ENCODE peak calls at places on chromosomes 7 and 10, in four cellular contexts. One of them, this sample, is unnamed.

GRCh38 chr10:81730901-81731300 is 144.1 kb upstream of the NRG3 start:
- DNase-seq in stimulated activated CD4-positive, alpha-beta T cell treated with anti-CD3 and anti-CD28 coated beads, Interleukin-15, amount 100 ng/mL, for 24 hours: no peak
- DNase-seq in GOT3: no peak
- DNase-seq in stimulated activated CD8-positive, alpha-beta memory T cell treated with anti-CD3 and anti-CD28 coated beads, Interleukin-7, amount 100 ng/mL, for 1 hour: no peak
- DNase-seq in this sample: no peak

GRCh38 chr10:24858244-24858907 is 94.0 kb downstream of the PRTFDC1 start:
- DNase-seq in stimulated activated CD8-positive, alpha-beta memory T cell treated with anti-CD3 and anti-CD28 coated beads, Interleukin-7, amount 100 ng/mL, for 1 hour: no peak
- DNase-seq in stimulated activated CD4-positive, alpha-beta T cell treated with anti-CD3 and anti-CD28 coated beads, Interleukin-15, amount 100 ng/mL, for 24 hours: no peak
- DNase-seq in GOT3: no peak
- DNase-seq in this sample: no peak

GRCh38 chr10:71125749-71126107 is 86.6 kb upstream of the UNC5B start:
- DNase-seq in GOT3: no peak
- DNase-seq in stimulated activated CD8-positive, alpha-beta memory T cell treated with anti-CD3 and anti-CD28 coated beads, Interleukin-7, amount 100 ng/mL, for 1 hour: no peak
- DNase-seq in stimulated activated CD4-positive, alpha-beta T cell treated with anti-CD3 and anti-CD28 coated beads, Interleukin-15, amount 100 ng/mL, for 24 hours: no peak
- DNase-seq in this sample: no peak

GRCh38 chr7:96144260-96144526 is 177.7 kb downstream of the SLC25A13 start:
- DNase-seq in GOT3: no peak
- DNase-seq in stimulated activated CD4-positive, alpha-beta T cell treated with anti-CD3 and anti-CD28 coated beads, Interleukin-15, amount 100 ng/mL, for 24 hours: no peak
- DNase-seq in stimulated activated CD8-positive, alpha-beta memory T cell treated with anti-CD3 and anti-CD28 coated beads, Interleukin-7, amount 100 ng/mL, for 1 hour: no peak
- DNase-seq in this sample: no peak

GRCh38 chr7:149765399-149766121 is 7.8 kb downstream of the ZNF467 start:
- DNase-seq in stimulated activated CD4-positive, alpha-beta T cell treated with anti-CD3 and anti-CD28 coated beads, Interleukin-15, amount 100 ng/mL, for 24 hours: no peak
- DNase-seq in stimulated activated CD8-positive, alpha-beta memory T cell treated with anti-CD3 and anti-CD28 coated beads, Interleukin-7, amount 100 ng/mL, for 1 hour: no peak
- DNase-seq in GOT3: no peak
- DNase-seq in this sample: no peak

GRCh38 chr7:155277385-155277994 is 20.2 kb upstream of the INSIG1 start:
- DNase-seq in stimulated activated CD8-positive, alpha-beta memory T cell treated with anti-CD3 and anti-CD28 coated beads, Interleukin-7, amount 100 ng/mL, for 1 hour: no peak
- DNase-seq in stimulated activated CD4-positive, alpha-beta T cell treated with anti-CD3 and anti-CD28 coated beads, Interleukin-15, amount 100 ng/mL, for 24 hours: peak; percentile 32
- DNase-seq in GOT3: no peak
- DNase-seq in this sample: no peak

GRCh38 chr7:2076649-2077064 is 156.1 kb downstream of the MAD1L1 start:
- DNase-seq in stimulated activated CD8-positive, alpha-beta memory T cell treated with anti-CD3 and anti-CD28 coated beads, Interleukin-7, amount 100 ng/mL, for 1 hour: no peak
- DNase-seq in GOT3: no peak
- DNase-seq in stimulated activated CD4-positive, alpha-beta T cell treated with anti-CD3 and anti-CD28 coated beads, Interleukin-15, amount 100 ng/mL, for 24 hours: no peak
- DNase-seq in this sample: no peak

GRCh38 chr7:152579070-152579469 is 96.9 kb downstream of the XRCC2 start:
- DNase-seq in GOT3: no peak
- DNase-seq in stimulated activated CD4-positive, alpha-beta T cell treated with anti-CD3 and anti-CD28 coated beads, Interleukin-15, amount 100 ng/mL, for 24 hours: no peak
- DNase-seq in stimulated activated CD8-positive, alpha-beta memory T cell treated with anti-CD3 and anti-CD28 coated beads, Interleukin-7, amount 100 ng/mL, for 1 hour: no peak
- DNase-seq in this sample: no peak

GRCh38 chr7:136033413-136034031 is 56.4 kb upstream of the MTPN start:
- DNase-seq in stimulated activated CD8-positive, alpha-beta memory T cell treated with anti-CD3 and anti-CD28 coated beads, Interleukin-7, amount 100 ng/mL, for 1 hour: no peak
- DNase-seq in GOT3: no peak
- DNase-seq in stimulated activated CD4-positive, alpha-beta T cell treated with anti-CD3 and anti-CD28 coated beads, Interleukin-15, amount 100 ng/mL, for 24 hours: no peak
- DNase-seq in this sample: no peak

GRCh38 chr10:96168546-96168945 is 38.4 kb downstream of the ZNF518A start:
- DNase-seq in stimulated activated CD4-positive, alpha-beta T cell treated with anti-CD3 and anti-CD28 coated beads, Interleukin-15, amount 100 ng/mL, for 24 hours: no peak
- DNase-seq in GOT3: no peak
- DNase-seq in stimulated activated CD8-positive, alpha-beta memory T cell treated with anti-CD3 and anti-CD28 coated beads, Interleukin-7, amount 100 ng/mL, for 1 hour: no peak
- DNase-seq in this sample: no peak

GRCh38 chr7:103690576-103690975 is 244.6 kb upstream of the SLC26A5 start:
- DNase-seq in GOT3: no peak
- DNase-seq in stimulated activated CD4-positive, alpha-beta T cell treated with anti-CD3 and anti-CD28 coated beads, Interleukin-15, amount 100 ng/mL, for 24 hours: no peak
- DNase-seq in stimulated activated CD8-positive, alpha-beta memory T cell treated with anti-CD3 and anti-CD28 coated beads, Interleukin-7, amount 100 ng/mL, for 1 hour: no peak
- DNase-seq in this sample: no peak

GRCh38 chr7:66198956-66199355 is 6.2 kb upstream of the TPST1 start:
- DNase-seq in GOT3: no peak
- DNase-seq in stimulated activated CD8-positive, alpha-beta memory T cell treated with anti-CD3 and anti-CD28 coated beads, Interleukin-7, amount 100 ng/mL, for 1 hour: no peak
- DNase-seq in stimulated activated CD4-positive, alpha-beta T cell treated with anti-CD3 and anti-CD28 coated beads, Interleukin-15, amount 100 ng/mL, for 24 hours: no peak
- DNase-seq in this sample: no peak

GRCh38 chr7:64174941-64175340 is 32.1 kb upstream of the ZNF735 start:
- DNase-seq in stimulated activated CD8-positive, alpha-beta memory T cell treated with anti-CD3 and anti-CD28 coated beads, Interleukin-7, amount 100 ng/mL, for 1 hour: no peak
- DNase-seq in stimulated activated CD4-positive, alpha-beta T cell treated with anti-CD3 and anti-CD28 coated beads, Interleukin-15, amount 100 ng/mL, for 24 hours: no peak
- DNase-seq in GOT3: no peak
- DNase-seq in this sample: no peak

GRCh38 chr10:69413221-69413865 is 3.4 kb downstream of the TACR2 start:
- DNase-seq in stimulated activated CD8-positive, alpha-beta memory T cell treated with anti-CD3 and anti-CD28 coated beads, Interleukin-7, amount 100 ng/mL, for 1 hour: no peak
- DNase-seq in GOT3: no peak
- DNase-seq in stimulated activated CD4-positive, alpha-beta T cell treated with anti-CD3 and anti-CD28 coated beads, Interleukin-15, amount 100 ng/mL, for 24 hours: peak; percentile 57
- DNase-seq in this sample: peak; percentile 52

GRCh38 chr7:64799-65430 is 127.5 kb upstream of the FAM20C start:
- DNase-seq in stimulated activated CD4-positive, alpha-beta T cell treated with anti-CD3 and anti-CD28 coated beads, Interleukin-15, amount 100 ng/mL, for 24 hours: no peak
- DNase-seq in GOT3: no peak
- DNase-seq in stimulated activated CD8-positive, alpha-beta memory T cell treated with anti-CD3 and anti-CD28 coated beads, Interleukin-7, amount 100 ng/mL, for 1 hour: no peak
- DNase-seq in this sample: no peak

This sample was measured in tibial nerve.